ENCODE peak calls at places on chromosomes 13 and 19, in four cellular contexts. I, M, N and X are unnamed samples.

GRCh38 chr19:5113101-5113557 is 144.2 kb downstream of the KDM4B start:
- DNase-seq in I (no peak), M (no peak), N (no peak), X (no peak)

GRCh38 chr13:108828053-108828806 is 198.8 kb downstream of the MYO16 start:
- DNase-seq in I (no peak), M (no peak), N (no peak), X (no peak)

GRCh38 chr19:53977429-53977990 is 13.9 kb upstream of the CACNG6 start:
- DNase-seq in I (peak), M (peak), N (peak), X (peak)

GRCh38 chr13:95516492-95516891 is 36.0 kb upstream of the CLDN10 start:
- DNase-seq in I (no peak), M (no peak), N (no peak), X (no peak)

GRCh38 chr13:52118595-52118994 is 10.3 kb downstream of the NEK5 start:
- DNase-seq in I (no peak), M (no peak), N (no peak), X (no peak)

GRCh38 chr19:55340784-55341147 is 1.1 kb downstream of the KMT5C start:
- DNase-seq in I (no peak), M (peak), N (no peak), X (no peak)

GRCh38 chr19:44807652-44808462 is 1.0 kb upstream of the BCAM start:
- DNase-seq in I (peak), M (peak), N (peak), X (no peak)

GRCh38 chr13:31160857-31161582 is 684 bp downstream of the HSPH1 start:
- DNase-seq in I (peak), M (peak), N (peak), X (peak)

GRCh38 chr19:3725640-3726310 is 17.6 kb downstream of the TJP3 start:
- DNase-seq in I (no peak), M (peak), N (peak), X (no peak)
- TF ChIP-seq ELF4 in I (no peak), M (no peak), N (no peak), X (no peak)

DNA sequence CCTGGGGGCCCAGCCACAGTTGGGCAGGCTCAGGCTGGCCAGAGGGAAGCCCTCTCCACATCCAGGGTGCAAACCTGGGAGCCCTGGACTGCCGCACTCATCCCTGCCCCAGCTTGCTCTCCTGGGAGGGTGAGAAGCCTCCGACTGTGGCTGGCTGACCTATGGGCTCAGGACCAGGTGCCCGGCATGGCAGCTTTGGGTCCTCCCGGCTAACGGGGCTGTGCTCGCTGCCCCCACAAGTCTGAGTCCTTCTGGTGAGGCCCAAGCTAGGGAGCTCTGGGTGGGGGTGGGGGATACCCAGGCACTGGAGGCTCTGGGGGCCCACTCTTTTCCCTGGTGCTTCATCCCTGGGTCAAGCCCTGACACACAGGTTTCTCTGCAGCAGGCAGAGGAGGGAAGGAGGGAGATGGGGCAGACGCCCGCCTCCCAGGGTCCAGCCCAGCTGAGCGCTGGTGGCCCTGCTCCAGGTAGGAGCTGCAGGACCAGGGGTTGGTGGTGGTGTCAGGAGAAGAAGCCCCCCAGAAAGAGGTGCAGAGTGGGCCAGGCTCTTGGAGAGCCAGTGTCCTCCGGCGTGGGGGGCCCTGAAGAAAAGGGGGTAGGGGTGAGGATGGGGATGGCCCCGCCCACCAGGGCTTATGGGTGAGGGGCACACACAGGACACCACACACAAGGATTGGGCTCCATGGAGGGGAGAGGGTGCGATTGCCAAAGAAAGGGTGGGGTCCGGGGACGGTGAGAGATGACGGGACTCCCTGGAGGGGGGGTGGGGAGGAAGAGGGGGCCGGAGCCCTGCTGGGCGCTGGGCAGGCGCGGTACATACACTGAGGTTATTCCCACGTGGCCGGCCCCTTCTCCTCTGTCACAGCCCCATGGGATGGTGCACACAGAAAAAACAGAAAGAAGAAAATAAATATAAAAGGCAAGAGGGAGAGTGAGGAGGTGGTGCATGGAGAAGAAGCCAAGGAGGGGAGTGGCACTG is 59.9 kb downstream of the IER2 start:
- DNase-seq in I (no peak), M (no peak), N (no peak), X (no peak)
- TF ChIP-seq ELF4 in I (no peak), M (no peak), N (no peak), X (no peak)

DNA sequence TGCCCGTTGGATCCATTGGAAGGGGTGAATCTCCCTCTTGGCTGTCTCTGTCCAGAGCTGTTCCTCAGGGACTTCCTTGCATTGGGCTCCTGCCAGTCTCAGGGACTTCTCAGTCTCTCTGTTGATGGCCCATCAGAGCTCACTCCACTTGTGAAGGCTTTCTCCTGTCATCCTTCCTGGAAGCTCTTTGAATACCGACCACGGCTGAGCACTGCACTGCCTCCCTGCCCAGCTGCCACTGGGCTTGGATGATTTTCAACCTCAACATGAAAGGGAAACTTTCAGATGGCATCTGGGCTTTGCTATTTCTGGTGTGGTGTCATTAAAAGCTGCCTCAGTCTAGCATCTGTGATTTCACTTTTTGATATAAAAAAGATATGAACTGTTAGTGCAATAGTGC is 66.1 kb upstream of the ANKRD10 start:
- DNase-seq in I (no peak), M (no peak), N (no peak), X (no peak)
- TF ChIP-seq ELF4 in I (no peak), M (no peak), N (no peak), X (no peak)

GRCh38 chr19:14479309-14479984 is 4.3 kb upstream of the PTGER1 start:
- DNase-seq in I (no peak), M (no peak), N (no peak), X (no peak)

GRCh38 chr19:14480695-14481069 is 5.5 kb upstream of the PTGER1 start:
- DNase-seq in I (no peak), M (no peak), N (no peak), X (no peak)

GRCh38 chr19:14478113-14478545 is 3.0 kb upstream of the PTGER1 start:
- DNase-seq in I (no peak), M (no peak), N (no peak), X (no peak)

GRCh38 chr19:14482112-14482941 is 7.2 kb upstream of the PTGER1 start:
- DNase-seq in I (no peak), M (no peak), N (no peak), X (no peak)

GRCh38 chr19:14479985-14480694 is 5.0 kb upstream of the PTGER1 start:
- DNase-seq in I (no peak), M (peak), N (peak), X (peak)
- TF ChIP-seq ELF4 in I (no peak), M (no peak), N (no peak), X (no peak)